ENCODE peak calls at places on chromosomes 4 and X, in eight cellular contexts. V is activated naive CD4-positive, alpha-beta T cell treated with anti-CD3 and anti-CD28 coated beads for 36 hours; N is choroid plexus epithelial cell; S is T-helper 1 cell; I is retina; U is MCF 10A; X is A172; Y is stimulated activated CD4-positive, alpha-beta T cell treated with anti-CD3 and anti-CD28 coated beads, TNF-alpha, amount 100 ng/mL, for 4 hours. A is an unnamed sample.

GRCh38 chr4:169640261-169640880 is 20.0 kb downstream of the CLCN3 start:
- DNase-seq in V (no peak), N (peak; percentile 52), S (no peak), I (no peak), U (no peak), X (no peak), Y (no peak), A (no peak)

GRCh38 chr4:1490906-1491629 is 84.8 kb upstream of the NKX1-1 start:
- DNase-seq in V (no peak), N (no peak), S (no peak), I (no peak), U (no peak), X (no peak), Y (no peak), A (no peak)

GRCh38 chr4:41132055-41132683 is 82.2 kb downstream of the APBB2 start:
- DNase-seq in V (no peak), N (no peak), S (no peak), I (no peak), U (no peak), X (no peak), Y (no peak), A (no peak)

GRCh38 chr4:128461300-128462103 is 173.9 kb upstream of the PGRMC2 start:
- DNase-seq in V (no peak), N (peak; percentile 94), S (no peak), I (no peak), U (peak; percentile 75), X (peak; percentile 68), Y (no peak), A (peak; percentile 22)

GRCh38 chr4:150056569-150056968 is 21.7 kb upstream of the DCLK2 start:
- DNase-seq in V (no peak), N (no peak), S (no peak), I (no peak), U (peak; percentile 56), X (peak; percentile 47), Y (no peak), A (no peak)

GRCh38 chrX:65667503-65668355 is at the start of gene MSN:
- DNase-seq in V (peak; percentile 78), N (peak; percentile 39), S (peak; percentile 82), I (peak; percentile 77), U (peak; percentile 61), X (peak; percentile 40), Y (peak; percentile 63), A (peak; percentile 37)

GRCh38 chrX:140572724-140573123 is 67.9 kb upstream of the SOX3 start:
- DNase-seq in V (peak; percentile 27), N (peak; percentile 16), S (peak; percentile 15), I (peak; percentile 16), U (peak; percentile 68), X (peak; percentile 14), Y (no peak), A (no peak)

GRCh38 chr4:102610476-102610875 is 109.3 kb downstream of the NFKB1 start:
- DNase-seq in V (no peak), N (no peak), S (no peak), I (no peak), U (no peak), X (no peak), Y (no peak), A (no peak)

GRCh38 chrX:106999002-106999975 is 723 bp downstream of the MORC4 start:
- DNase-seq in V (peak; percentile 63), N (peak; percentile 63), S (peak; percentile 46), I (peak; percentile 59), U (peak; percentile 62), X (peak; percentile 18), Y (peak; percentile 16), A (peak; percentile 19)

GRCh38 chr4:139229534-139230039 is 50.4 kb downstream of the MGARP start:
- DNase-seq in V (no peak), N (peak; percentile 84), S (peak; percentile 39), I (peak; percentile 49), U (peak; percentile 72), X (peak; percentile 56), Y (no peak), A (peak; percentile 10)